ENCODE peak calls at places on chromosomes 4 and X, in four cellular contexts. One of them, this sample, is unnamed.

GRCh38 chrX:36087366-36087765 is 167.8 kb downstream of the CFAP47 start:
- DNase-seq in WTC11: no peak
- DNase-seq in SK-N-SH: no peak
- DNase-seq in K562: no peak
- DNase-seq in this sample: no peak

GRCh38 chrX:84363674-84364073 is 138.6 kb downstream of the HDX start:
- DNase-seq in WTC11: no peak
- DNase-seq in SK-N-SH: no peak
- DNase-seq in K562: no peak
- DNase-seq in this sample: no peak

GRCh38 chr4:107210450-107211239 is 174.5 kb upstream of the DKK2 start:
- DNase-seq in WTC11: no peak
- DNase-seq in SK-N-SH: no peak
- DNase-seq in K562: no peak
- DNase-seq in this sample: no peak

GRCh38 chr4:7422098-7422897 is 12.4 kb downstream of the PSAPL1 start:
- DNase-seq in WTC11: peak
- DNase-seq in SK-N-SH: peak
- DNase-seq in K562: no peak
- DNase-seq in this sample: no peak

GRCh38 chr4:61583696-61584095 is 383.6 kb downstream of the ADGRL3 start:
- DNase-seq in WTC11: no peak
- DNase-seq in SK-N-SH: no peak
- DNase-seq in K562: no peak
- DNase-seq in this sample: no peak

GRCh38 chrX:21968333-21968732 is 27.8 kb downstream of the SMS start:
- DNase-seq in WTC11: no peak
- DNase-seq in SK-N-SH: no peak
- DNase-seq in K562: no peak
- DNase-seq in this sample: no peak

GRCh38 chrX:135087867-135088266 is 32.5 kb downstream of the ETDB start:
- DNase-seq in WTC11: no peak
- DNase-seq in SK-N-SH: no peak
- DNase-seq in K562: no peak
- DNase-seq in this sample: no peak

GRCh38 chr4:83340692-83341343 is 6.2 kb upstream of the HPSE start:
- DNase-seq in WTC11: no peak
- DNase-seq in SK-N-SH: no peak
- DNase-seq in K562: no peak
- DNase-seq in this sample: no peak

GRCh38 chr4:164337219-164337944 is 416.5 kb upstream of the SMIM31 start:
- DNase-seq in WTC11: no peak
- DNase-seq in SK-N-SH: no peak
- DNase-seq in K562: no peak
- DNase-seq in this sample: no peak

GRCh38 chrX:11254417-11255109 is 38.6 kb upstream of the AMELX start:
- DNase-seq in WTC11: no peak
- DNase-seq in SK-N-SH: no peak
- DNase-seq in K562: peak
- DNase-seq in this sample: no peak

GRCh38 chr4:86033171-86033570 is 326.7 kb downstream of the MAPK10 start:
- DNase-seq in WTC11: no peak
- DNase-seq in SK-N-SH: no peak
- DNase-seq in K562: no peak
- DNase-seq in this sample: no peak

GRCh38 chrX:36868592-36868991 is 139.6 kb upstream of the FAM47C start:
- DNase-seq in WTC11: no peak
- DNase-seq in SK-N-SH: no peak
- DNase-seq in K562: no peak
- DNase-seq in this sample: no peak

GRCh38 chr4:150136481-150136880 is 58.2 kb downstream of the DCLK2 start:
- DNase-seq in WTC11: no peak
- DNase-seq in SK-N-SH: no peak
- DNase-seq in K562: no peak
- DNase-seq in this sample: no peak

DNA sequence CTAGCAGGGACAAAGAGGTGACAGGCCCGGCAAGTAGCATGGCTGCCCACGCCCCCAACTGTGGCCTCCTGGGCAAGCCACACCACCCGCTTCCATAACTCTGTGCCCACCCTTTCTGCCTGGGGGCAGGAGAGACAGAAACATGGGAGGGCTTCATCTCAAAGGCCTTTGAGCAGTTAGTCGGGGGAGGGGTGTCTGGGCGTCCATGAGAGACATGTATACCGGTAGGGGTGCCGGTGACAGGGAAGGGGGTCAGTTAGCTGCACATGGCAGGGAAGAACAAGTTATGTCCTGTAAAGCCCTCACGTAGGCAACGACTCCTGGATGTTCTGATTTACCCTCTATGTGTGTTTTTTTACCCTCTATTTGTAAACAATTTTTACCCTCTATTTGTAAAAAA is 9.3 kb downstream of the PDZD4 start:
- DNase-seq in WTC11: no peak
- DNase-seq in SK-N-SH: peak
- DNase-seq in K562: no peak
- DNase-seq in this sample: no peak
- TF ChIP-seq FOXJ3 in WTC11: no peak
- TF ChIP-seq FOXJ3 in SK-N-SH: no peak
- TF ChIP-seq FOXJ3 in K562: no peak
- TF ChIP-seq FOXJ3 in this sample: no peak

GRCh38 chr4:84484274-84484673 is 14.8 kb downstream of the NKX6-1 start:
- DNase-seq in WTC11: peak
- DNase-seq in SK-N-SH: no peak
- DNase-seq in K562: no peak
- DNase-seq in this sample: no peak

GRCh38 chr4:84481077-84481878 is 17.8 kb downstream of the NKX6-1 start:
- DNase-seq in WTC11: peak
- DNase-seq in SK-N-SH: no peak
- DNase-seq in K562: no peak
- DNase-seq in this sample: no peak

GRCh38 chr4:84481879-84482245 is 17.2 kb downstream of the NKX6-1 start:
- DNase-seq in WTC11: peak
- DNase-seq in SK-N-SH: no peak
- DNase-seq in K562: no peak
- DNase-seq in this sample: no peak

GRCh38 chr4:84483738-84484137 is 15.4 kb downstream of the NKX6-1 start:
- DNase-seq in WTC11: peak
- DNase-seq in SK-N-SH: no peak
- DNase-seq in K562: no peak
- DNase-seq in this sample: no peak

DNA sequence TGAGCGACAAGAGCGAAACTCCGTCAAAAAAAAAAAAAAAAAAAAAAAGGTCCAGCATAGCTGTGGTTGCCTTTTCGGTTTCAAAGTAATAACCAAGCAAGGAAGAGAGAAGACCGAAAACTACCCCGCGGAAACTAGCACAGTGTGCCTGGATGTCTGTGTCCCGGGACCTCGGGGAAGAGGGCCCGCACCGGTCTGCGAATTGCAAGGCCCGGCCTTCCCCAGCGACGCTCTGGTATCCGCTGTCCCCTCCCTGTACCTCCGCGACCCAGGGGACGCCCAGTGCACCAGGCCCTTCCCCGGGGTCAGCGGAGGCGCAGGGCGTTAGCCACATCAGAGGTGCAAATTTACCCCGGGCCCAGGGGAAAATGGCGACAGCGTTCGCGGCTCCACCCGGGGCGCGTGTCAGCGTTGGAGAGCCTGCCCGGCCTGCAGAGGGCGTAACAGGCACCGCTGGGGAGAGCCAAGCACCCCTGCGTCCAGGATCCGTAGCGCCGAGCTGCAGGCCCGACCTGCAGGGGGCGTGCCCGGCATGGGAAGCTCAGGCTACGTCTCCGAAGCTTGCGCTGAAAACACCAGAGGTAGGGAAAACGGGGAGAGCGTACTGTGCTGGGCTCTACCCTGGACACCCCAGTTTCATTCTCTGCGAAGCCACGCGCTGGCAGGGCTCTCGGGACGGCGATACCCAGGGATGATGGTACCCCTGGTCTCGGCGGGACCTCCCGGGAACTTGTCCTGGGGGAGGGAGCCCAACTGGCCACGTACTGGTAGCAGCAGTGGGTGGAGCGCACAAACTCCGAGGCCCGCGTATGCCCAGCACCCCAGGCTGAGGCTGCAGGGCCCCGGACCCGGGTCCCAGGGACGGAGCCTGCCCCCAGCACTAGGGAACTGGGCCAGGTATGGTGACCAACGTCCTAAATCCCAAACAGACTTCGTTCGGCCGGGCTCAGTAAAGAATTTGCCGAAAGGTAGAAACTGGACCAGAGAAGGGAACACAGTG is 16.2 kb downstream of the NKX6-1 start:
- DNase-seq in WTC11: peak
- DNase-seq in SK-N-SH: peak
- DNase-seq in K562: no peak
- DNase-seq in this sample: no peak
- TF ChIP-seq FOXJ3 in WTC11: no peak
- TF ChIP-seq FOXJ3 in SK-N-SH: no peak
- TF ChIP-seq FOXJ3 in K562: no peak
- TF ChIP-seq FOXJ3 in this sample: no peak

GRCh38 chr4:76623217-76624060 is 188.4 kb downstream of the SHROOM3 start:
- DNase-seq in WTC11: no peak
- DNase-seq in SK-N-SH: no peak
- DNase-seq in K562: no peak
- DNase-seq in this sample: no peak

GRCh38 chr4:76626686-76627465 is 191.8 kb downstream of the SHROOM3 start:
- DNase-seq in WTC11: no peak
- DNase-seq in SK-N-SH: peak
- DNase-seq in K562: peak
- DNase-seq in this sample: peak

GRCh38 chr4:76624271-76624681 is 189.2 kb downstream of the SHROOM3 start:
- DNase-seq in WTC11: no peak
- DNase-seq in SK-N-SH: no peak
- DNase-seq in K562: no peak
- DNase-seq in this sample: no peak

GRCh38 chr4:76622717-76623116 is 187.7 kb downstream of the SHROOM3 start:
- DNase-seq in WTC11: no peak
- DNase-seq in SK-N-SH: no peak
- DNase-seq in K562: no peak
- DNase-seq in this sample: no peak

GRCh38 chr4:76625316-76625715 is 190.3 kb downstream of the SHROOM3 start:
- DNase-seq in WTC11: no peak
- DNase-seq in SK-N-SH: no peak
- DNase-seq in K562: no peak
- DNase-seq in this sample: no peak
- TF ChIP-seq FOXJ3 in WTC11: no peak
- TF ChIP-seq FOXJ3 in SK-N-SH: no peak
- TF ChIP-seq FOXJ3 in K562: no peak
- TF ChIP-seq FOXJ3 in this sample: no peak

GRCh38 chr4:81754169-81754568 is 282.5 kb upstream of the RASGEF1B start:
- DNase-seq in WTC11: no peak
- DNase-seq in SK-N-SH: no peak
- DNase-seq in K562: no peak
- DNase-seq in this sample: no peak

GRCh38 chr4:81757706-81758105 is 286.0 kb upstream of the RASGEF1B start:
- DNase-seq in WTC11: no peak
- DNase-seq in SK-N-SH: no peak
- DNase-seq in K562: no peak
- DNase-seq in this sample: no peak

GRCh38 chr4:81758865-81759264 is 287.2 kb upstream of the RASGEF1B start:
- DNase-seq in WTC11: no peak
- DNase-seq in SK-N-SH: no peak
- DNase-seq in K562: no peak
- DNase-seq in this sample: no peak

GRCh38 chr4:81756042-81756441 is 284.3 kb upstream of the RASGEF1B start:
- DNase-seq in WTC11: no peak
- DNase-seq in SK-N-SH: no peak
- DNase-seq in K562: no peak
- DNase-seq in this sample: no peak

DNA sequence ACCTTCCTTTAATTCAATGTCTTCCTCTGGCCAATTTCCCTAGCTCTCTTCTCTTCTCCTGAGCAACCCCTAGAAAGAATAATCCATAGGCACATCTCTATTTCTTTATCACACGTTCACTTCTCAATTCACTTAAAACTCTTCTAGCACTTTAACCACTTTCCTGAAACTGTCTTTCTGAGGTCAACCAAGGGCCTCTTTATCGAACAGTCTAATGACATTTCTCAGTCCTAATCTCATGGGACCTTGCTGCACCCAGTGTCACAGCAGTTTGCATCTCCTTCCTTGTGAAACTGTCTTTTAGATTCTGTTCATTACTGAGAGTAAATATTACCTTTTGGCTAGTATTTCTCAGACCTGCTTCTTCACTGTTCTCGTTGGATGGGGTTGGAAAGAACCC is 285.3 kb upstream of the RASGEF1B start:
- DNase-seq in WTC11: no peak
- DNase-seq in SK-N-SH: no peak
- DNase-seq in K562: no peak
- DNase-seq in this sample: no peak
- TF ChIP-seq FOXJ3 in WTC11: no peak
- TF ChIP-seq FOXJ3 in SK-N-SH: no peak
- TF ChIP-seq FOXJ3 in K562: no peak
- TF ChIP-seq FOXJ3 in this sample: no peak

GRCh38 chrX:119688856-119689455 is 4.0 kb downstream of the SEPTIN6 start:
- DNase-seq in WTC11: no peak
- DNase-seq in SK-N-SH: no peak
- DNase-seq in K562: no peak
- DNase-seq in this sample: no peak
- TF ChIP-seq FOXJ3 in WTC11: no peak
- TF ChIP-seq FOXJ3 in SK-N-SH: no peak
- TF ChIP-seq FOXJ3 in K562: no peak
- TF ChIP-seq FOXJ3 in this sample: no peak

GRCh38 chr4:173169428-173170209 is 1.0 kb downstream of the GALNT7 start:
- DNase-seq in WTC11: peak
- DNase-seq in SK-N-SH: peak
- DNase-seq in K562: peak
- DNase-seq in this sample: no peak

GRCh38 chr4:173169178-173169427 is 492 bp downstream of the GALNT7 start:
- DNase-seq in WTC11: no peak
- DNase-seq in SK-N-SH: no peak
- DNase-seq in K562: no peak
- DNase-seq in this sample: no peak

GRCh38 chr4:173168396-173169177 is at the start of gene GALNT7:
- DNase-seq in WTC11: peak
- DNase-seq in SK-N-SH: peak
- DNase-seq in K562: peak
- DNase-seq in this sample: no peak

GRCh38 chr4:173170210-173170778 is 1.7 kb downstream of the GALNT7 start:
- DNase-seq in WTC11: no peak
- DNase-seq in SK-N-SH: no peak
- DNase-seq in K562: no peak
- DNase-seq in this sample: no peak

GRCh38 chr4:173167793-173168395 is 717 bp upstream of the GALNT7 start:
- DNase-seq in WTC11: peak
- DNase-seq in SK-N-SH: peak
- DNase-seq in K562: peak
- DNase-seq in this sample: no peak
- TF ChIP-seq FOXJ3 in WTC11: no peak
- TF ChIP-seq FOXJ3 in SK-N-SH: no peak
- TF ChIP-seq FOXJ3 in K562: no peak
- TF ChIP-seq FOXJ3 in this sample: no peak

GRCh38 chr4:138910914-138911336 is 104.7 kb upstream of the NOCT start:
- DNase-seq in WTC11: peak
- DNase-seq in SK-N-SH: peak
- DNase-seq in K562: peak
- DNase-seq in this sample: peak
- TF ChIP-seq FOXJ3 in WTC11: no peak
- TF ChIP-seq FOXJ3 in SK-N-SH: peak
- TF ChIP-seq FOXJ3 in K562: peak
- TF ChIP-seq FOXJ3 in this sample: no peak

This sample was measured in HepG2.